ENCODE peak calls at places on chromosomes 5 and 9, in ten cellular contexts. One of them, this sample, is unnamed.

GRCh38 chr9:89364664-89365531 is 46.6 kb downstream of the SECISBP2 start:
- DNase-seq in midbrain: no peak
- DNase-seq in activated gamma-delta T cell treated with Interleukin-2 at 50 U/mL for 16 hours: no peak
- DNase-seq in small intestine: no peak
- DNase-seq in GM23338: no peak
- DNase-seq in foreskin fibroblast: peak; percentile 25
- DNase-seq in CD4-positive, alpha-beta T cell: no peak
- DNase-seq in T-helper 17 cell: no peak
- DNase-seq in frontal cortex: no peak
- DNase-seq in NCI-H1092: no peak
- DNase-seq in this sample: no peak

GRCh38 chr5:32710335-32710858 is 724 bp upstream of the NPR3 start:
- DNase-seq in frontal cortex: peak; percentile 17
- DNase-seq in NCI-H1092: no peak
- DNase-seq in activated gamma-delta T cell treated with Interleukin-2 at 50 U/mL for 16 hours: no peak
- DNase-seq in midbrain: no peak
- DNase-seq in foreskin fibroblast: no peak
- DNase-seq in small intestine: no peak
- DNase-seq in T-helper 17 cell: no peak
- DNase-seq in CD4-positive, alpha-beta T cell: no peak
- DNase-seq in GM23338: peak; percentile 48
- DNase-seq in this sample: no peak

GRCh38 chr9:72537011-72537545 is 15.7 kb downstream of the TMC1 start:
- DNase-seq in NCI-H1092: no peak
- DNase-seq in activated gamma-delta T cell treated with Interleukin-2 at 50 U/mL for 16 hours: no peak
- DNase-seq in frontal cortex: no peak
- DNase-seq in small intestine: no peak
- DNase-seq in CD4-positive, alpha-beta T cell: no peak
- DNase-seq in GM23338: no peak
- DNase-seq in T-helper 17 cell: no peak
- DNase-seq in midbrain: no peak
- DNase-seq in foreskin fibroblast: no peak
- DNase-seq in this sample: no peak

GRCh38 chr9:130126721-130127429 is 45.3 kb upstream of the NCS1 start:
- DNase-seq in frontal cortex: no peak
- DNase-seq in foreskin fibroblast: no peak
- DNase-seq in activated gamma-delta T cell treated with Interleukin-2 at 50 U/mL for 16 hours: no peak
- DNase-seq in T-helper 17 cell: no peak
- DNase-seq in midbrain: no peak
- DNase-seq in GM23338: no peak
- DNase-seq in CD4-positive, alpha-beta T cell: no peak
- DNase-seq in small intestine: no peak
- DNase-seq in NCI-H1092: no peak
- DNase-seq in this sample: no peak

GRCh38 chr5:112529525-112529924 is 110.4 kb upstream of the EPB41L4A start:
- DNase-seq in GM23338: peak; percentile 62
- DNase-seq in foreskin fibroblast: no peak
- DNase-seq in activated gamma-delta T cell treated with Interleukin-2 at 50 U/mL for 16 hours: no peak
- DNase-seq in T-helper 17 cell: no peak
- DNase-seq in small intestine: peak; percentile 22
- DNase-seq in frontal cortex: no peak
- DNase-seq in CD4-positive, alpha-beta T cell: no peak
- DNase-seq in NCI-H1092: no peak
- DNase-seq in midbrain: peak; percentile 24
- DNase-seq in this sample: no peak

GRCh38 chr9:13865869-13866268 is 448.1 kb downstream of the NFIB start:
- DNase-seq in GM23338: no peak
- DNase-seq in NCI-H1092: no peak
- DNase-seq in small intestine: no peak
- DNase-seq in frontal cortex: no peak
- DNase-seq in CD4-positive, alpha-beta T cell: no peak
- DNase-seq in foreskin fibroblast: peak; percentile 8
- DNase-seq in activated gamma-delta T cell treated with Interleukin-2 at 50 U/mL for 16 hours: no peak
- DNase-seq in T-helper 17 cell: no peak
- DNase-seq in midbrain: no peak
- DNase-seq in this sample: no peak

GRCh38 chr9:20397348-20397747 is 225.0 kb downstream of the MLLT3 start:
- DNase-seq in CD4-positive, alpha-beta T cell: no peak
- DNase-seq in frontal cortex: no peak
- DNase-seq in T-helper 17 cell: no peak
- DNase-seq in activated gamma-delta T cell treated with Interleukin-2 at 50 U/mL for 16 hours: no peak
- DNase-seq in foreskin fibroblast: no peak
- DNase-seq in midbrain: no peak
- DNase-seq in small intestine: no peak
- DNase-seq in NCI-H1092: no peak
- DNase-seq in GM23338: peak; percentile 29
- DNase-seq in this sample: no peak

GRCh38 chr9:4174781-4175180 is 125.1 kb downstream of the GLIS3 start:
- DNase-seq in CD4-positive, alpha-beta T cell: no peak
- DNase-seq in NCI-H1092: no peak
- DNase-seq in activated gamma-delta T cell treated with Interleukin-2 at 50 U/mL for 16 hours: no peak
- DNase-seq in foreskin fibroblast: no peak
- DNase-seq in frontal cortex: no peak
- DNase-seq in T-helper 17 cell: no peak
- DNase-seq in small intestine: peak; percentile 46
- DNase-seq in midbrain: no peak
- DNase-seq in GM23338: no peak
- DNase-seq in this sample: peak; percentile 62